ENCODE peak calls at places on chromosomes 3 and 15, in five cellular contexts. A is PC-3; S is CD4-positive, alpha-beta T cell; M is body of pancreas; W is pancreas. Q is an unnamed sample.

GRCh38 chr3:104632521-104632920 is 734.2 kb upstream of the ALCAM start:
- DNase-seq in A (no peak), S (no peak), M (no peak), W (no peak), Q (no peak)

GRCh38 chr3:71050521-71051258 is 532.8 kb downstream of the FOXP1 start:
- DNase-seq in A (peak; percentile 50), S (no peak), M (no peak), W (no peak), Q (no peak)

GRCh38 chr3:46900007-46900292 is 22.4 kb downstream of the PTH1R start:
- DNase-seq in A (no peak), S (no peak), M (no peak), W (no peak), Q (no peak)

GRCh38 chr3:39110041-39110639 is 2.7 kb downstream of the TTC21A start:
- DNase-seq in A (no peak), S (no peak), M (no peak), W (no peak), Q (no peak)

GRCh38 chr3:180870008-180870733 is 42.3 kb upstream of the FXR1 start:
- DNase-seq in A (no peak), S (no peak), M (peak; percentile 29), W (peak; percentile 23), Q (peak; percentile 67)

GRCh38 chr15:74541494-74542191 is 623 bp downstream of the ARID3B start:
- DNase-seq in A (peak; percentile 80), S (peak; percentile 42), M (peak; percentile 30), W (peak; percentile 40), Q (peak; percentile 32)

GRCh38 chr15:34721802-34722795 is 32.7 kb downstream of the GJD2 start:
- DNase-seq in A (no peak), S (no peak), M (peak; percentile 35), W (peak; percentile 12), Q (peak; percentile 58)

GRCh38 chr3:24508423-24508839 is 13.8 kb upstream of the THRB start:
- DNase-seq in A (peak; percentile 88), S (no peak), M (no peak), W (no peak), Q (no peak)

GRCh38 chr15:69557340-69558137 is 104.9 kb downstream of the RPLP1 start:
- DNase-seq in A (peak; percentile 97), S (no peak), M (peak; percentile 50), W (peak; percentile 49), Q (no peak)

GRCh38 chr3:126376464-126376863 is 18.2 kb upstream of the CFAP100 start:
- DNase-seq in A (no peak), S (no peak), M (no peak), W (no peak), Q (no peak)

GRCh38 chr3:76438971-76439370 is 600.9 kb upstream of the ROBO2 start:
- DNase-seq in A (peak; percentile 36), S (no peak), M (no peak), W (no peak), Q (no peak)

GRCh38 chr15:63832620-63833245 is 1.0 kb downstream of the HERC1 start:
- DNase-seq in A (no peak), S (no peak), M (no peak), W (no peak), Q (peak; percentile 26)

GRCh38 chr3:132783152-132783551 is 60.9 kb upstream of the NPHP3 start:
- DNase-seq in A (peak; percentile 4), S (no peak), M (no peak), W (no peak), Q (no peak)

GRCh38 chr3:166127969-166128368 is 290.7 kb upstream of the BCHE start:
- DNase-seq in A (no peak), S (no peak), M (no peak), W (no peak), Q (no peak)

GRCh38 chr3:62371735-62372591 is 1.4 kb downstream of the FEZF2 start:
- DNase-seq in A (no peak), S (no peak), M (no peak), W (no peak), Q (no peak)

GRCh38 chr3:170815340-170815739 is 54.7 kb downstream of the RPL22L1 start:
- DNase-seq in A (peak; percentile 69), S (no peak), M (peak; percentile 76), W (peak; percentile 64), Q (no peak)

GRCh38 chr3:123021986-123022510 is 5.5 kb downstream of the SEMA5B start:
- DNase-seq in A (no peak), S (no peak), M (no peak), W (no peak), Q (no peak)

GRCh38 chr3:150150633-150151032 is 179.9 kb upstream of the PFN2 start:
- DNase-seq in A (peak; percentile 13), S (no peak), M (no peak), W (no peak), Q (no peak)

GRCh38 chr15:63595066-63595465 is 2.1 kb upstream of the FBXL22 start:
- DNase-seq in A (no peak), S (no peak), M (no peak), W (no peak), Q (no peak)

GRCh38 chr3:31946484-31947081 is 34.5 kb downstream of the OSBPL10 start:
- DNase-seq in A (peak; percentile 49), S (no peak), M (no peak), W (no peak), Q (no peak)

DNA sequence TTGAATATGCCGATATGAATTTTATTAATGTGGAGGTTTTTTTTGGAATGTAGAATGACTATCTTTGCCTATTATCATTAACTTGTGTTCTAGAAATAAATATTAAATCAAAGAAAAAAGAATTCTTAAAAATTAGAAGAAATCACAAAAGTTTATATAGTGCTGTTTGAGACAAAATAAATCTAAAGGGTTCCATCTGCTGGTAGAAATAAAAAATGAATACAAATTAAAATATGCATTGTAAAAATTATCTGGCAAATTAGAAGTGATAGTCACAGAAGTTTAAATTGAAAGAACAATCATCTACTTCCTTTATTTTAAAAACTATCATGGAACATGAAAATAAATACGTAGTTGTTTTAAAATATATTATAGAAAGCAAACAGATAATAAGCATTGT is 22.7 kb upstream of the ZBTB20 start:
- DNase-seq in A (peak; percentile 20), S (no peak), M (no peak), W (no peak), Q (no peak)
- TF ChIP-seq CTCF in A (peak; percentile 53), S (peak; percentile 73), M (peak; percentile 17), W (no peak), Q (peak; percentile 48)

DNA sequence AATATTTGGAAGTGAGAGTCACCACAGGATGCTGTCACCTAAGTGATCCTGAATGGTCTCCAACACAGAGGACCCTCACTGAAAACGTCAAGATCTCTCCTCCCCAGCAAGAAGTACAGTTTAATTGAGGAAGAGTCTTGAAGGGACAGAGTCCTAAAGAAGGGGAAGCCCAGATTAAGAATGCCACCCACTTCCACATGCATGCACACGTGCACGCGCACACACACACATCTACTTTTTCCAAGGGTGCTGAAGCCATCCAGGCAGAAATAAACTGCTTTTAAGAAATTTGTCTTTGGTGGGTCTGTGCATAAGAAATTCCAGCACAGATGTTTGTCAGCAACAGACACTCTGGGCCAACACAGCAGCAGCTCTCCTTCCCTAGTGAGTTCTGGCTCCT is 132.9 kb upstream of the LIPC start:
- DNase-seq in A (no peak), S (no peak), M (no peak), W (no peak), Q (no peak)
- H3K9me3 ChIP-seq in A (no peaks in the 10 kb centered on the region), S (peaks cover 7% of the 10 kb centered on the region), M (no peaks in the 10 kb centered on the region), W (no peaks in the 10 kb centered on the region), Q (no peaks in the 10 kb centered on the region)

GRCh38 chr15:25742008-25742407 is 121.1 kb downstream of the ATP10A start:
- DNase-seq in A (no peak), S (no peak), M (no peak), W (no peak), Q (no peak)

GRCh38 chr15:25738171-25738792 is 124.8 kb downstream of the ATP10A start:
- DNase-seq in A (no peak), S (no peak), M (no peak), W (no peak), Q (no peak)

GRCh38 chr15:25740438-25741252 is 122.5 kb downstream of the ATP10A start:
- DNase-seq in A (no peak), S (no peak), M (no peak), W (no peak), Q (no peak)

GRCh38 chr15:25741253-25741575 is 121.9 kb downstream of the ATP10A start:
- DNase-seq in A (no peak), S (no peak), M (no peak), W (no peak), Q (no peak)

GRCh38 chr15:25739687-25740121 is 123.4 kb downstream of the ATP10A start:
- DNase-seq in A (peak; percentile 38), S (peak; percentile 13), M (no peak), W (no peak), Q (peak; percentile 66)
- TF ChIP-seq CTCF in A (peak; percentile 49), S (peak; percentile 51), M (no peak), W (no peak), Q (no peak)

GRCh38 chr15:99580061-99580460 is 14.3 kb downstream of the MEF2A start:
- DNase-seq in A (no peak), S (no peak), M (no peak), W (no peak), Q (no peak)
- H3K9me3 ChIP-seq in A (no peaks in the 10 kb centered on the region), S (peaks cover 11% of the 10 kb centered on the region), M (no peaks in the 10 kb centered on the region), W (no peaks in the 10 kb centered on the region), Q (no peaks in the 10 kb centered on the region)

GRCh38 chr15:47991376-47991775 is 129.4 kb upstream of the SLC24A5 start:
- DNase-seq in A (no peak), S (no peak), M (no peak), W (no peak), Q (no peak)

GRCh38 chr15:47987908-47988532 is 132.8 kb upstream of the SLC24A5 start:
- DNase-seq in A (peak; percentile 60), S (no peak), M (peak; percentile 46), W (peak; percentile 48), Q (peak; percentile 52)

GRCh38 chr15:47987461-47987860 is 133.3 kb upstream of the SLC24A5 start:
- DNase-seq in A (no peak), S (no peak), M (no peak), W (no peak), Q (no peak)

GRCh38 chr15:47990821-47991220 is 130.0 kb upstream of the SLC24A5 start:
- DNase-seq in A (no peak), S (no peak), M (no peak), W (no peak), Q (no peak)

GRCh38 chr15:47988564-47988963 is 132.2 kb upstream of the SLC24A5 start:
- DNase-seq in A (no peak), S (no peak), M (no peak), W (no peak), Q (no peak)
- TF ChIP-seq CTCF in A (no peak), S (no peak), M (no peak), W (no peak), Q (no peak)

DNA sequence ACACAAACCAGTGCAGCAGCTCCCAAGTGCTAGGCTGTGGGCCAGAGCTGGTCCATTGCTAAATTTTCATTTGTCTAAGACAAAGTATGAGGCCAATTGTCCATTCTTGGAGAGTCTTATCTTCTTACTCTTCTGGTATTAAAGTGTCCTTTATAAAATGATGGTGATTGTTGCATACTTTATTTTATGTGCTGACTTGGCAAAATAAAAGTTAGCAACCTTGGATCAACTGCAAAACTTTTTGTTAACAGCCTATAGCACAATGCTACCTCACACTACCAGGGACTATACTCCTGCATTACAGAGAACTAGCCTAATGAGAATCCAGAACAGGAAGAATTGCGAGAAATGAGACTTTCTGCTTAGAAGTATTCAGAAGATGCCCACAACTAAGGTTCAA is 44.1 kb downstream of the CLDN18 start:
- DNase-seq in A (no peak), S (no peak), M (no peak), W (no peak), Q (no peak)
- H3K9me3 ChIP-seq in A (no peaks in the 10 kb centered on the region), S (no peaks in the 10 kb centered on the region), M (no peaks in the 10 kb centered on the region), W (no peaks in the 10 kb centered on the region), Q (no peaks in the 10 kb centered on the region)

GRCh38 chr15:29568840-29569532 is 253.3 kb downstream of the TJP1 start:
- DNase-seq in A (peak; percentile 70), S (no peak), M (peak; percentile 77), W (peak; percentile 72), Q (peak; percentile 73)
- TF ChIP-seq CTCF in A (peak; percentile 67), S (no peak), M (peak; percentile 59), W (no peak), Q (no peak)